ENCODE peak calls at places on chromosomes 5 and 9, in six cellular contexts. Y, V, W, B, C and A are unnamed samples.

GRCh38 chr5:150143725-150144058 is 12.0 kb downstream of the PDGFRB start:
- DNase-seq in Y (no peak), C (no peak), V (no peak), B (no peak), W (no peak), A (no peak)

GRCh38 chr5:151345808-151346478 is 1.4 kb downstream of the SLC36A2 start:
- DNase-seq in C (no peak), B (peak), V (no peak), W (no peak), Y (no peak), A (peak)

GRCh38 chr5:3590967-3591900 is 4.4 kb upstream of the IRX1 start:
- DNase-seq in W (no peak), Y (no peak), B (no peak), V (peak), C (no peak), A (peak)

GRCh38 chr9:14692536-14692917 is 705 bp downstream of the ZDHHC21 start:
- DNase-seq in C (no peak), W (no peak), V (no peak), Y (no peak), B (no peak), A (no peak)

GRCh38 chr5:135890867-135891266 is 4.8 kb downstream of the IL9 start:
- DNase-seq in V (no peak), W (no peak), Y (no peak), B (no peak), C (no peak), A (no peak)

GRCh38 chr5:56085205-56085604 is 90.4 kb upstream of the IL6ST start:
- DNase-seq in B (no peak), Y (no peak), C (no peak), V (no peak), W (no peak), A (no peak)

GRCh38 chr9:121601234-121601633 is 50.2 kb upstream of the DAB2IP start:
- DNase-seq in C (no peak), Y (no peak), V (no peak), B (peak), W (no peak), A (peak)

GRCh38 chr9:138021251-138022056 is 143.9 kb downstream of the CACNA1B start:
- DNase-seq in V (no peak), C (no peak), W (peak), B (no peak), Y (no peak), A (no peak)

GRCh38 chr5:53490747-53491146 is 10.3 kb downstream of the FST start:
- DNase-seq in B (peak), W (no peak), Y (no peak), C (no peak), V (no peak), A (peak)

GRCh38 chr5:123364443-123364842 is 58.8 kb downstream of the CEP120 start:
- DNase-seq in V (no peak), W (no peak), B (no peak), Y (no peak), C (no peak), A (no peak)

GRCh38 chr9:94586316-94586715 is 7.3 kb downstream of the FBP2 start:
- DNase-seq in V (no peak), B (peak), W (no peak), Y (no peak), C (no peak), A (no peak)

GRCh38 chr5:32254987-32255900 is 57.5 kb downstream of the MTMR12 start:
- DNase-seq in Y (no peak), B (peak), W (no peak), V (no peak), C (no peak), A (peak)

GRCh38 chr9:93452710-93453046 is 703 bp downstream of the FAM120AOS start:
- DNase-seq in V (peak), Y (peak), W (no peak), B (no peak), C (no peak), A (peak)

GRCh38 chr5:162209005-162209605 is 141.5 kb downstream of the GABRG2 start:
- DNase-seq in C (no peak), Y (peak), B (no peak), W (no peak), V (peak), A (no peak)

GRCh38 chr9:115373000-115373709 is 255.2 kb upstream of the TNC start:
- DNase-seq in V (peak), Y (peak), C (no peak), W (no peak), B (peak), A (peak)

GRCh38 chr9:98229090-98229395 is 26.4 kb downstream of the TBC1D2 start:
- DNase-seq in Y (no peak), V (no peak), W (no peak), B (no peak), C (no peak), A (no peak)

GRCh38 chr5:142219146-142219545 is 105.7 kb downstream of the SPRY4 start:
- DNase-seq in Y (no peak), W (no peak), C (no peak), V (no peak), B (no peak), A (no peak)

GRCh38 chr9:101131326-101131725 is 102.8 kb downstream of the PLPPR1 start:
- DNase-seq in Y (no peak), V (no peak), W (no peak), B (no peak), C (no peak), A (no peak)

GRCh38 chr5:43363445-43364152 is 48.6 kb downstream of the CCL28 start:
- DNase-seq in C (no peak), V (no peak), W (no peak), Y (no peak), B (no peak), A (no peak)

GRCh38 chr5:39547548-39548154 is 122.9 kb upstream of the DAB2 start:
- DNase-seq in Y (peak), B (peak), C (no peak), W (no peak), V (no peak), A (peak)

GRCh38 chr5:154813736-154814135 is 36.7 kb downstream of the FAXDC2 start:
- DNase-seq in B (no peak), C (no peak), Y (no peak), V (peak), W (no peak), A (no peak)

GRCh38 chr9:77752566-77752965 is 104.4 kb upstream of the GNA14 start:
- DNase-seq in C (no peak), B (peak), Y (no peak), W (no peak), V (no peak), A (peak)

GRCh38 chr5:65722575-65723424 is 795 bp downstream of the NLN start:
- DNase-seq in V (no peak), B (peak), Y (no peak), W (no peak), C (no peak), A (peak)

GRCh38 chr9:137589441-137590122 is 730 bp downstream of the ZMYND19 start:
- DNase-seq in B (no peak), C (no peak), Y (peak), V (no peak), W (no peak), A (peak)

GRCh38 chr9:81529556-81530193 is 159.7 kb downstream of the TLE1 start:
- DNase-seq in B (peak), W (no peak), C (no peak), Y (peak), V (no peak), A (peak)

GRCh38 chr5:138664276-138664943 is 88.8 kb upstream of the CTNNA1 start:
- DNase-seq in B (peak), C (no peak), V (no peak), Y (peak), W (no peak), A (peak)

GRCh38 chr9:137382444-137382727 is 40.6 kb downstream of the EXD3 start:
- DNase-seq in W (no peak), C (no peak), B (no peak), Y (no peak), V (no peak), A (no peak)

GRCh38 chr5:14034991-14035390 is 90.5 kb upstream of the DNAH5 start:
- DNase-seq in V (no peak), B (no peak), C (no peak), Y (no peak), W (no peak), A (peak)

GRCh38 chr9:133519693-133520092 is 5.1 kb downstream of the MYMK start:
- DNase-seq in W (no peak), V (no peak), Y (no peak), B (no peak), C (no peak), A (no peak)

GRCh38 chr5:12360218-12360617 is 456.0 kb upstream of the CTNND2 start:
- DNase-seq in C (no peak), V (no peak), B (no peak), W (no peak), Y (no peak), A (no peak)

GRCh38 chr9:88748566-88749238 is 213.7 kb downstream of the NXNL2 start:
- DNase-seq in Y (peak), B (peak), W (no peak), C (peak), V (peak), A (peak)

GRCh38 chr9:81737871-81738507 is 48.6 kb upstream of the TLE1 start:
- DNase-seq in W (no peak), B (peak), Y (peak), V (peak), C (no peak), A (peak)

GRCh38 chr9:78559449-78559885 is 262.5 kb downstream of the PSAT1 start:
- DNase-seq in Y (no peak), W (no peak), C (no peak), B (peak), V (no peak), A (peak)

GRCh38 chr5:15004506-15004905 is 132.9 kb upstream of the ANKH start:
- DNase-seq in C (no peak), V (no peak), B (no peak), Y (no peak), W (no peak), A (no peak)

GRCh38 chr5:100148239-100148638 is 386.9 kb upstream of the FAM174A start:
- DNase-seq in W (no peak), V (no peak), Y (no peak), B (no peak), C (no peak), A (no peak)

GRCh38 chr5:61464512-61464911 is 132.5 kb downstream of the ZSWIM6 start:
- DNase-seq in C (no peak), Y (no peak), V (no peak), B (no peak), W (no peak), A (no peak)

GRCh38 chr9:5500441-5501235 is 9.7 kb upstream of the PDCD1LG2 start:
- DNase-seq in V (no peak), Y (no peak), W (no peak), C (peak), B (peak), A (no peak)

GRCh38 chr5:33933723-33934544 is 2.3 kb upstream of the RXFP3 start:
- DNase-seq in Y (no peak), B (peak), C (no peak), W (no peak), V (no peak), A (peak)

DNA sequence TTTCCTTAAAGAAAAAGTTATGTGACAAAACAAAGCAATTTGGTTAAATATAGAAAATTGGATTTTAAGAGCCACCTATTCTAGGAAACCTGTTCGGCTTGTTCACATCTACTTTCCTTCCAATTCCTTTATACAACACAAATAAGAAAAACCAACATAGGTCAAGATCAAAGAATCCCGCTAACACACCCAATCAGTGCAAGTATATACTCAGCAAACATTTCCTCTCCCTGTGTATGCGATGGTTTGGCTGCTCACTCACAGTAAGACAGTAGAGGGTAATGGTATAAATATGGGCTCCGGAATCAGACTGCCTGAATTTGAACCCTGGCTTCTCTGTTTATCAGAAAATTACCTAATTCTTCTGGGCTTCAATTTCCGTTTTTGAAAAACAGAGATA is 757.5 kb upstream of the ZNF608 start:
- DNase-seq in V (no peak), Y (no peak), W (no peak), B (no peak), C (no peak), A (no peak)
- TF ChIP-seq CTCF in V (no peak), Y (no peak), W (no peak), B (no peak), C (no peak), A (no peak)

DNA sequence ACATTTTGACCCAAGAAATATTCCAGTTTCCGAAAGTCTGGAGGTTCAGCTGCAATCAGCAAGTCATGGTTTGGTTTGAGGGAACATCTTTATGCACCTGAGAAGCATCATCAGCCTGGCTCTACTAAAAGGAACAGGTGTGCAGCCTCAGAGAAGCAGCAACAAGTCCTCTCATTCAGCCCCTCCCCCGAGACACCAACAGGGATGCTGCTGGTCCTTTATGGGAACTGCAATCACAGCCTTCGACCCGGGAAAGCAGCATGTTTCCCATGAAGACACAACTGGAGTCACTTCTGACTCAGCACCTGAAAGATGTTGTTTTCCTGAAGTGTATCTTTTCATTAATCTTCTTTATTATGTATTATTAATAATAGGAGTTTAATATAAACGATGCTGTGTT is 15.5 kb upstream of the NREP start:
- DNase-seq in C (no peak), Y (peak), B (peak), V (no peak), W (no peak), A (no peak)
- TF ChIP-seq CTCF in C (no peak), Y (no peak), B (no peak), V (no peak), W (no peak), A (no peak)

GRCh38 chr9:135087899-135088347 is 455 bp downstream of the OLFM1 start:
- DNase-seq in V (no peak), Y (no peak), B (no peak), C (no peak), W (peak), A (no peak)

GRCh38 chr9:135088348-135088978 is 995 bp downstream of the OLFM1 start:
- DNase-seq in C (no peak), Y (no peak), W (no peak), V (no peak), B (no peak), A (no peak)

GRCh38 chr9:135085830-135086546 is 1.5 kb upstream of the OLFM1 start:
- DNase-seq in Y (peak), W (peak), B (peak), C (peak), V (peak), A (peak)

GRCh38 chr9:135086597-135087488 is 625 bp upstream of the OLFM1 start:
- DNase-seq in V (no peak), C (no peak), B (no peak), Y (no peak), W (peak), A (no peak)

DNA sequence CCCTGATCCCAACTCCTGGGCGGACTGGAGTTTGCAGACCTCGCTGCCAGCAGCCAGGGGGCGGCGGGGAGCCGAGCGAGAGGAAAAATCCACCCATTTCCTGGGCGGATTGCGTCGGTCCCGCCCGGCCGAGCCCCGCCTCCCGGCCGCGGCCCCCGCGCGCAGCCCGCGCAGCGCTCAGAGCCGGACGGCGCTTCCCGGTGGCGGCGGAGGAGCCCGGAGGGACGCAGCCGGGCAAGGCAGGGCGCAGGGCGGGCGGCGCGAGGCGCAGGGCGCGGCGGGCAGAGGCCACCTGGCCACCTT is at the start of gene OLFM1:
- DNase-seq in W (no peak), B (peak), C (peak), Y (peak), V (peak), A (peak)
- TF ChIP-seq CTCF in W (peak), B (peak), C (peak), Y (peak), V (peak), A (peak)

DNA sequence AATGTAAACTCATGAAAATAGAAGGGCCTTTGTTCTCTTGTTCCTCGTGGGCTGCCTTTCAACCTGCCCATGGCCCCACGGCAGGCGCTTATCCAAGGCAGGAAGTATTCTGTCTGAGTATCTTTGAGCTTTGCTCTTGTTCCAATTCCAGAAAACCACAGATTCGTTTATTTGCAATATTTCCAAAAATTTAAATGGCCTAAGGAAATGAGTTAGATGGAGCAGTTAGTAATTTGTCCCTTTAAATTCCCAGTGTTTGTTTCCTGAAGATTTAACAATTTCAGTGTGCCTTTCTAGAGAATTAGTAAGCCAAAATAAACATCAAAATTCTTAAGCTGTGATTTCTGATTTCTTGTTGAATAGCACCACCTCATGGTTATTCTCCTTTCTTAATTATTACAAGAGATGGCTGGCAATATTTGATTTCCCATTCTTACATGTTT is 299.4 kb upstream of the RASA1 start:
- DNase-seq in W (no peak), C (peak), V (no peak), Y (peak), B (peak), A (peak)
- TF ChIP-seq CTCF in W (peak), C (peak), V (peak), Y (peak), B (peak), A (peak)

GRCh38 chr5:171387255-171387969 is at the start of gene NPM1:
- DNase-seq in C (peak), V (peak), B (peak), W (peak), Y (peak), A (peak)

GRCh38 chr5:171386006-171386671 is 1.5 kb upstream of the NPM1 start:
- DNase-seq in W (no peak), C (no peak), B (no peak), Y (no peak), V (no peak), A (no peak)

GRCh38 chr5:171386861-171387254 is 791 bp upstream of the NPM1 start:
- DNase-seq in B (no peak), V (no peak), W (no peak), Y (peak), C (no peak), A (no peak)

GRCh38 chr5:171388816-171389168 is 1.1 kb downstream of the NPM1 start:
- DNase-seq in V (no peak), Y (no peak), C (no peak), B (no peak), W (no peak), A (no peak)

GRCh38 chr5:171387970-171388815 is 544 bp downstream of the NPM1 start:
- DNase-seq in W (no peak), C (peak), B (peak), Y (peak), V (peak), A (peak)
- TF ChIP-seq CTCF in W (peak), C (no peak), B (no peak), Y (no peak), V (no peak), A (no peak)

DNA sequence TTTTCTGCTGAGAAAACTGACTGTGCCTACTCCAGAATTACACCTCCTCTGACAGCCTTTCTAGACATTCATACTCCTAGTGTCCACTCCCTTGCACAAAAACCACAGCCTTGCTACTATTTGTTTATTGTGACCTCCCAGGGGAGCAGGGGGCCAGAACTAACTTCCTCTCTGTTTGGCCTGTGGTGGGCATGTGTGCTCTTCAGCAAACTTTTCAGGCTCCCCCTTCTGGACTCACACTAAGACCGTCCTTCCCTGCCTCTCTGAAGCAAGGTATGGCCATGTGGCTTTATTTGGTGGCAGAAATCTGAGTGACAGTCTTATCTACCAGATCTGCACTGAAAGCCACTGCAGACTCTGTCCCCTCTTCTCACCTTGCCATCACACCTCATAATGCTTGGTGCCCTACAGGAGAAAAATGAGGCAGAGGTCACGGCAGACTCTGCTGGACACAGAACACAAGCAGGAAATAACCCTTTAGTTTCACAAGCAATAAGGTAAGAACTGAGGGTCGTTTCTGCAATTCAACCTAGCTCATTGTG is 28.2 kb downstream of the LIFR start:
- DNase-seq in C (no peak), Y (no peak), B (no peak), W (no peak), V (no peak), A (no peak)
- TF ChIP-seq CTCF in C (no peak), Y (no peak), B (no peak), W (no peak), V (no peak), A (no peak)